ENCODE peak calls at places on chromosomes 3 and 15, in six cellular contexts. One of them, this sample, is unnamed.

GRCh38 chr3:137050281-137050680 is 92.5 kb downstream of the IL20RB start:
- DNase-seq in HCT116: no peak
- DNase-seq in activated T-helper 9 cell treated with anti-CD3 and anti-CD28 coated beads, Interleukin-2, amount 50 U/mL, for 16 hours: no peak
- DNase-seq in anterior cingulate cortex: no peak
- DNase-seq in stimulated activated CD8-positive, alpha-beta memory T cell treated with anti-CD3 and anti-CD28 coated beads, Interleukin-15, amount 100 ng/mL, for 24 hours: no peak
- DNase-seq in fibroblast of pulmonary artery: no peak
- DNase-seq in this sample: no peak

GRCh38 chr3:161672478-161672877 is 175.9 kb downstream of the OTOL1 start:
- DNase-seq in HCT116: no peak
- DNase-seq in anterior cingulate cortex: no peak
- DNase-seq in activated T-helper 9 cell treated with anti-CD3 and anti-CD28 coated beads, Interleukin-2, amount 50 U/mL, for 16 hours: no peak
- DNase-seq in fibroblast of pulmonary artery: no peak
- DNase-seq in stimulated activated CD8-positive, alpha-beta memory T cell treated with anti-CD3 and anti-CD28 coated beads, Interleukin-15, amount 100 ng/mL, for 24 hours: no peak
- DNase-seq in this sample: no peak

GRCh38 chr3:63580151-63580550 is 72.3 kb upstream of the SNTN start:
- DNase-seq in stimulated activated CD8-positive, alpha-beta memory T cell treated with anti-CD3 and anti-CD28 coated beads, Interleukin-15, amount 100 ng/mL, for 24 hours: no peak
- DNase-seq in anterior cingulate cortex: no peak
- DNase-seq in fibroblast of pulmonary artery: no peak
- DNase-seq in activated T-helper 9 cell treated with anti-CD3 and anti-CD28 coated beads, Interleukin-2, amount 50 U/mL, for 16 hours: no peak
- DNase-seq in HCT116: no peak
- DNase-seq in this sample: no peak

GRCh38 chr3:50237133-50237651 is 1.2 kb downstream of the GNAI2 start:
- DNase-seq in stimulated activated CD8-positive, alpha-beta memory T cell treated with anti-CD3 and anti-CD28 coated beads, Interleukin-15, amount 100 ng/mL, for 24 hours: no peak
- DNase-seq in activated T-helper 9 cell treated with anti-CD3 and anti-CD28 coated beads, Interleukin-2, amount 50 U/mL, for 16 hours: no peak
- DNase-seq in anterior cingulate cortex: no peak
- DNase-seq in fibroblast of pulmonary artery: peak; percentile 62
- DNase-seq in HCT116: no peak
- DNase-seq in this sample: no peak

GRCh38 chr3:12588674-12589054 is 31.8 kb downstream of the MKRN2 start:
- DNase-seq in HCT116: no peak
- DNase-seq in activated T-helper 9 cell treated with anti-CD3 and anti-CD28 coated beads, Interleukin-2, amount 50 U/mL, for 16 hours: no peak
- DNase-seq in stimulated activated CD8-positive, alpha-beta memory T cell treated with anti-CD3 and anti-CD28 coated beads, Interleukin-15, amount 100 ng/mL, for 24 hours: no peak
- DNase-seq in anterior cingulate cortex: no peak
- DNase-seq in fibroblast of pulmonary artery: no peak
- DNase-seq in this sample: no peak

GRCh38 chr3:152331018-152331541 is 62.4 kb downstream of the MBNL1 start:
- DNase-seq in anterior cingulate cortex: no peak
- DNase-seq in HCT116: peak; percentile 65
- DNase-seq in activated T-helper 9 cell treated with anti-CD3 and anti-CD28 coated beads, Interleukin-2, amount 50 U/mL, for 16 hours: no peak
- DNase-seq in fibroblast of pulmonary artery: peak; percentile 92
- DNase-seq in stimulated activated CD8-positive, alpha-beta memory T cell treated with anti-CD3 and anti-CD28 coated beads, Interleukin-15, amount 100 ng/mL, for 24 hours: no peak
- DNase-seq in this sample: no peak

GRCh38 chr15:74821790-74822158 is 4.7 kb upstream of the CPLX3 start:
- DNase-seq in activated T-helper 9 cell treated with anti-CD3 and anti-CD28 coated beads, Interleukin-2, amount 50 U/mL, for 16 hours: no peak
- DNase-seq in HCT116: no peak
- DNase-seq in fibroblast of pulmonary artery: no peak
- DNase-seq in stimulated activated CD8-positive, alpha-beta memory T cell treated with anti-CD3 and anti-CD28 coated beads, Interleukin-15, amount 100 ng/mL, for 24 hours: no peak
- DNase-seq in anterior cingulate cortex: no peak
- DNase-seq in this sample: no peak

GRCh38 chr3:129727707-129728106 is 121.2 kb upstream of the PLXND1 start:
- DNase-seq in activated T-helper 9 cell treated with anti-CD3 and anti-CD28 coated beads, Interleukin-2, amount 50 U/mL, for 16 hours: no peak
- DNase-seq in HCT116: no peak
- DNase-seq in stimulated activated CD8-positive, alpha-beta memory T cell treated with anti-CD3 and anti-CD28 coated beads, Interleukin-15, amount 100 ng/mL, for 24 hours: no peak
- DNase-seq in fibroblast of pulmonary artery: no peak
- DNase-seq in anterior cingulate cortex: no peak
- DNase-seq in this sample: no peak

GRCh38 chr3:122350814-122351418 is 25.9 kb downstream of the CSTA start:
- DNase-seq in anterior cingulate cortex: no peak
- DNase-seq in fibroblast of pulmonary artery: peak; percentile 42
- DNase-seq in stimulated activated CD8-positive, alpha-beta memory T cell treated with anti-CD3 and anti-CD28 coated beads, Interleukin-15, amount 100 ng/mL, for 24 hours: no peak
- DNase-seq in activated T-helper 9 cell treated with anti-CD3 and anti-CD28 coated beads, Interleukin-2, amount 50 U/mL, for 16 hours: no peak
- DNase-seq in HCT116: no peak
- DNase-seq in this sample: no peak

GRCh38 chr3:129623447-129624118 is 17.1 kb upstream of the PLXND1 start:
- DNase-seq in fibroblast of pulmonary artery: peak; percentile 50
- DNase-seq in anterior cingulate cortex: no peak
- DNase-seq in HCT116: no peak
- DNase-seq in stimulated activated CD8-positive, alpha-beta memory T cell treated with anti-CD3 and anti-CD28 coated beads, Interleukin-15, amount 100 ng/mL, for 24 hours: no peak
- DNase-seq in activated T-helper 9 cell treated with anti-CD3 and anti-CD28 coated beads, Interleukin-2, amount 50 U/mL, for 16 hours: no peak
- DNase-seq in this sample: no peak

GRCh38 chr15:76059320-76060097 is at the start of gene TMEM266:
- DNase-seq in activated T-helper 9 cell treated with anti-CD3 and anti-CD28 coated beads, Interleukin-2, amount 50 U/mL, for 16 hours: no peak
- DNase-seq in HCT116: no peak
- DNase-seq in anterior cingulate cortex: peak; percentile 30
- DNase-seq in stimulated activated CD8-positive, alpha-beta memory T cell treated with anti-CD3 and anti-CD28 coated beads, Interleukin-15, amount 100 ng/mL, for 24 hours: no peak
- DNase-seq in fibroblast of pulmonary artery: no peak
- DNase-seq in this sample: peak; percentile 15

GRCh38 chr15:53312707-53313106 is 446.8 kb downstream of the WDR72 start:
- DNase-seq in HCT116: no peak
- DNase-seq in stimulated activated CD8-positive, alpha-beta memory T cell treated with anti-CD3 and anti-CD28 coated beads, Interleukin-15, amount 100 ng/mL, for 24 hours: no peak
- DNase-seq in anterior cingulate cortex: no peak
- DNase-seq in fibroblast of pulmonary artery: no peak
- DNase-seq in activated T-helper 9 cell treated with anti-CD3 and anti-CD28 coated beads, Interleukin-2, amount 50 U/mL, for 16 hours: no peak
- DNase-seq in this sample: no peak

GRCh38 chr3:135150282-135150681 is 355.2 kb downstream of the EPHB1 start:
- DNase-seq in HCT116: no peak
- DNase-seq in activated T-helper 9 cell treated with anti-CD3 and anti-CD28 coated beads, Interleukin-2, amount 50 U/mL, for 16 hours: no peak
- DNase-seq in anterior cingulate cortex: no peak
- DNase-seq in stimulated activated CD8-positive, alpha-beta memory T cell treated with anti-CD3 and anti-CD28 coated beads, Interleukin-15, amount 100 ng/mL, for 24 hours: no peak
- DNase-seq in fibroblast of pulmonary artery: no peak
- DNase-seq in this sample: no peak

GRCh38 chr15:27683126-27683525 is 416.0 kb downstream of the OCA2 start:
- DNase-seq in stimulated activated CD8-positive, alpha-beta memory T cell treated with anti-CD3 and anti-CD28 coated beads, Interleukin-15, amount 100 ng/mL, for 24 hours: no peak
- DNase-seq in activated T-helper 9 cell treated with anti-CD3 and anti-CD28 coated beads, Interleukin-2, amount 50 U/mL, for 16 hours: no peak
- DNase-seq in fibroblast of pulmonary artery: no peak
- DNase-seq in anterior cingulate cortex: no peak
- DNase-seq in HCT116: no peak
- DNase-seq in this sample: no peak

GRCh38 chr15:56817266-56817665 is 84.0 kb upstream of the ZNF280D start:
- DNase-seq in fibroblast of pulmonary artery: peak; percentile 43
- DNase-seq in stimulated activated CD8-positive, alpha-beta memory T cell treated with anti-CD3 and anti-CD28 coated beads, Interleukin-15, amount 100 ng/mL, for 24 hours: no peak
- DNase-seq in HCT116: no peak
- DNase-seq in anterior cingulate cortex: no peak
- DNase-seq in activated T-helper 9 cell treated with anti-CD3 and anti-CD28 coated beads, Interleukin-2, amount 50 U/mL, for 16 hours: no peak
- DNase-seq in this sample: no peak

GRCh38 chr15:71565636-71566160 is 244.7 kb upstream of the NR2E3 start:
- DNase-seq in stimulated activated CD8-positive, alpha-beta memory T cell treated with anti-CD3 and anti-CD28 coated beads, Interleukin-15, amount 100 ng/mL, for 24 hours: no peak
- DNase-seq in anterior cingulate cortex: no peak
- DNase-seq in activated T-helper 9 cell treated with anti-CD3 and anti-CD28 coated beads, Interleukin-2, amount 50 U/mL, for 16 hours: no peak
- DNase-seq in fibroblast of pulmonary artery: no peak
- DNase-seq in HCT116: no peak
- DNase-seq in this sample: no peak

GRCh38 chr3:35184775-35185174 is 454.6 kb upstream of the ARPP21 start:
- DNase-seq in anterior cingulate cortex: no peak
- DNase-seq in fibroblast of pulmonary artery: peak; percentile 96
- DNase-seq in stimulated activated CD8-positive, alpha-beta memory T cell treated with anti-CD3 and anti-CD28 coated beads, Interleukin-15, amount 100 ng/mL, for 24 hours: no peak
- DNase-seq in HCT116: no peak
- DNase-seq in activated T-helper 9 cell treated with anti-CD3 and anti-CD28 coated beads, Interleukin-2, amount 50 U/mL, for 16 hours: no peak
- DNase-seq in this sample: no peak

GRCh38 chr3:30578479-30578878 is 27.9 kb upstream of the TGFBR2 start:
- DNase-seq in fibroblast of pulmonary artery: peak; percentile 86
- DNase-seq in HCT116: no peak
- DNase-seq in stimulated activated CD8-positive, alpha-beta memory T cell treated with anti-CD3 and anti-CD28 coated beads, Interleukin-15, amount 100 ng/mL, for 24 hours: no peak
- DNase-seq in activated T-helper 9 cell treated with anti-CD3 and anti-CD28 coated beads, Interleukin-2, amount 50 U/mL, for 16 hours: no peak
- DNase-seq in anterior cingulate cortex: no peak
- DNase-seq in this sample: no peak

GRCh38 chr3:17645074-17645698 is 97.2 kb downstream of the TBC1D5 start:
- DNase-seq in stimulated activated CD8-positive, alpha-beta memory T cell treated with anti-CD3 and anti-CD28 coated beads, Interleukin-15, amount 100 ng/mL, for 24 hours: no peak
- DNase-seq in activated T-helper 9 cell treated with anti-CD3 and anti-CD28 coated beads, Interleukin-2, amount 50 U/mL, for 16 hours: no peak
- DNase-seq in anterior cingulate cortex: no peak
- DNase-seq in HCT116: peak; percentile 43
- DNase-seq in fibroblast of pulmonary artery: peak; percentile 86
- DNase-seq in this sample: no peak

GRCh38 chr15:83504365-83504764 is 57.2 kb downstream of the SH3GL3 start:
- DNase-seq in fibroblast of pulmonary artery: no peak
- DNase-seq in activated T-helper 9 cell treated with anti-CD3 and anti-CD28 coated beads, Interleukin-2, amount 50 U/mL, for 16 hours: no peak
- DNase-seq in HCT116: no peak
- DNase-seq in stimulated activated CD8-positive, alpha-beta memory T cell treated with anti-CD3 and anti-CD28 coated beads, Interleukin-15, amount 100 ng/mL, for 24 hours: no peak
- DNase-seq in anterior cingulate cortex: no peak
- DNase-seq in this sample: no peak

GRCh38 chr15:52011711-52012144 is 7.3 kb upstream of the MAPK6 start:
- DNase-seq in stimulated activated CD8-positive, alpha-beta memory T cell treated with anti-CD3 and anti-CD28 coated beads, Interleukin-15, amount 100 ng/mL, for 24 hours: no peak
- DNase-seq in activated T-helper 9 cell treated with anti-CD3 and anti-CD28 coated beads, Interleukin-2, amount 50 U/mL, for 16 hours: no peak
- DNase-seq in HCT116: no peak
- DNase-seq in anterior cingulate cortex: no peak
- DNase-seq in fibroblast of pulmonary artery: peak; percentile 67
- DNase-seq in this sample: no peak

GRCh38 chr3:55166577-55167555 is 239.0 kb upstream of the LRTM1 start:
- DNase-seq in fibroblast of pulmonary artery: no peak
- DNase-seq in HCT116: no peak
- DNase-seq in anterior cingulate cortex: no peak
- DNase-seq in activated T-helper 9 cell treated with anti-CD3 and anti-CD28 coated beads, Interleukin-2, amount 50 U/mL, for 16 hours: no peak
- DNase-seq in stimulated activated CD8-positive, alpha-beta memory T cell treated with anti-CD3 and anti-CD28 coated beads, Interleukin-15, amount 100 ng/mL, for 24 hours: no peak
- DNase-seq in this sample: no peak

GRCh38 chr3:58347984-58348383 is 15.3 kb downstream of the PXK start:
- DNase-seq in fibroblast of pulmonary artery: no peak
- DNase-seq in HCT116: no peak
- DNase-seq in anterior cingulate cortex: no peak
- DNase-seq in activated T-helper 9 cell treated with anti-CD3 and anti-CD28 coated beads, Interleukin-2, amount 50 U/mL, for 16 hours: no peak
- DNase-seq in stimulated activated CD8-positive, alpha-beta memory T cell treated with anti-CD3 and anti-CD28 coated beads, Interleukin-15, amount 100 ng/mL, for 24 hours: no peak
- DNase-seq in this sample: no peak

GRCh38 chr3:185988816-185989175 is 51.0 kb upstream of the TRA2B start:
- DNase-seq in anterior cingulate cortex: no peak
- DNase-seq in stimulated activated CD8-positive, alpha-beta memory T cell treated with anti-CD3 and anti-CD28 coated beads, Interleukin-15, amount 100 ng/mL, for 24 hours: no peak
- DNase-seq in fibroblast of pulmonary artery: no peak
- DNase-seq in activated T-helper 9 cell treated with anti-CD3 and anti-CD28 coated beads, Interleukin-2, amount 50 U/mL, for 16 hours: no peak
- DNase-seq in HCT116: no peak
- DNase-seq in this sample: no peak

GRCh38 chr3:154334973-154335420 is 10.7 kb upstream of the DHX36 start:
- DNase-seq in stimulated activated CD8-positive, alpha-beta memory T cell treated with anti-CD3 and anti-CD28 coated beads, Interleukin-15, amount 100 ng/mL, for 24 hours: no peak
- DNase-seq in activated T-helper 9 cell treated with anti-CD3 and anti-CD28 coated beads, Interleukin-2, amount 50 U/mL, for 16 hours: no peak
- DNase-seq in fibroblast of pulmonary artery: peak; percentile 62
- DNase-seq in anterior cingulate cortex: no peak
- DNase-seq in HCT116: no peak
- DNase-seq in this sample: no peak

GRCh38 chr3:52299815-52300611 is 12.4 kb downstream of the GLYCTK start:
- DNase-seq in stimulated activated CD8-positive, alpha-beta memory T cell treated with anti-CD3 and anti-CD28 coated beads, Interleukin-15, amount 100 ng/mL, for 24 hours: no peak
- DNase-seq in activated T-helper 9 cell treated with anti-CD3 and anti-CD28 coated beads, Interleukin-2, amount 50 U/mL, for 16 hours: no peak
- DNase-seq in HCT116: no peak
- DNase-seq in anterior cingulate cortex: no peak
- DNase-seq in fibroblast of pulmonary artery: peak; percentile 48
- DNase-seq in this sample: no peak

GRCh38 chr3:10353160-10353559 is 32.2 kb upstream of the SEC13 start:
- DNase-seq in stimulated activated CD8-positive, alpha-beta memory T cell treated with anti-CD3 and anti-CD28 coated beads, Interleukin-15, amount 100 ng/mL, for 24 hours: no peak
- DNase-seq in fibroblast of pulmonary artery: no peak
- DNase-seq in anterior cingulate cortex: no peak
- DNase-seq in activated T-helper 9 cell treated with anti-CD3 and anti-CD28 coated beads, Interleukin-2, amount 50 U/mL, for 16 hours: no peak
- DNase-seq in HCT116: no peak
- DNase-seq in this sample: no peak

GRCh38 chr3:170815340-170815739 is 54.7 kb downstream of the RPL22L1 start:
- DNase-seq in HCT116: peak; percentile 29
- DNase-seq in fibroblast of pulmonary artery: no peak
- DNase-seq in anterior cingulate cortex: no peak
- DNase-seq in activated T-helper 9 cell treated with anti-CD3 and anti-CD28 coated beads, Interleukin-2, amount 50 U/mL, for 16 hours: no peak
- DNase-seq in stimulated activated CD8-positive, alpha-beta memory T cell treated with anti-CD3 and anti-CD28 coated beads, Interleukin-15, amount 100 ng/mL, for 24 hours: no peak
- DNase-seq in this sample: no peak

GRCh38 chr3:75321060-75321459 is 343.1 kb upstream of the FRG2C start:
- DNase-seq in fibroblast of pulmonary artery: no peak
- DNase-seq in anterior cingulate cortex: no peak
- DNase-seq in stimulated activated CD8-positive, alpha-beta memory T cell treated with anti-CD3 and anti-CD28 coated beads, Interleukin-15, amount 100 ng/mL, for 24 hours: no peak
- DNase-seq in HCT116: no peak
- DNase-seq in activated T-helper 9 cell treated with anti-CD3 and anti-CD28 coated beads, Interleukin-2, amount 50 U/mL, for 16 hours: no peak
- DNase-seq in this sample: no peak

GRCh38 chr15:41928637-41929620 is 35.1 kb upstream of the SPTBN5 start:
- DNase-seq in anterior cingulate cortex: no peak
- DNase-seq in HCT116: no peak
- DNase-seq in fibroblast of pulmonary artery: no peak
- DNase-seq in activated T-helper 9 cell treated with anti-CD3 and anti-CD28 coated beads, Interleukin-2, amount 50 U/mL, for 16 hours: no peak
- DNase-seq in stimulated activated CD8-positive, alpha-beta memory T cell treated with anti-CD3 and anti-CD28 coated beads, Interleukin-15, amount 100 ng/mL, for 24 hours: no peak
- DNase-seq in this sample: no peak

GRCh38 chr15:70611286-70611685 is 152.1 kb downstream of the UACA start:
- DNase-seq in stimulated activated CD8-positive, alpha-beta memory T cell treated with anti-CD3 and anti-CD28 coated beads, Interleukin-15, amount 100 ng/mL, for 24 hours: no peak
- DNase-seq in anterior cingulate cortex: no peak
- DNase-seq in activated T-helper 9 cell treated with anti-CD3 and anti-CD28 coated beads, Interleukin-2, amount 50 U/mL, for 16 hours: no peak
- DNase-seq in HCT116: no peak
- DNase-seq in fibroblast of pulmonary artery: no peak
- DNase-seq in this sample: no peak

GRCh38 chr3:42013652-42014442 is 51.9 kb upstream of the ULK4 start:
- DNase-seq in activated T-helper 9 cell treated with anti-CD3 and anti-CD28 coated beads, Interleukin-2, amount 50 U/mL, for 16 hours: peak; percentile 21
- DNase-seq in HCT116: no peak
- DNase-seq in anterior cingulate cortex: no peak
- DNase-seq in stimulated activated CD8-positive, alpha-beta memory T cell treated with anti-CD3 and anti-CD28 coated beads, Interleukin-15, amount 100 ng/mL, for 24 hours: no peak
- DNase-seq in fibroblast of pulmonary artery: no peak
- DNase-seq in this sample: peak; percentile 11

GRCh38 chr15:60121845-60122244 is 117.7 kb downstream of the FOXB1 start:
- DNase-seq in stimulated activated CD8-positive, alpha-beta memory T cell treated with anti-CD3 and anti-CD28 coated beads, Interleukin-15, amount 100 ng/mL, for 24 hours: no peak
- DNase-seq in activated T-helper 9 cell treated with anti-CD3 and anti-CD28 coated beads, Interleukin-2, amount 50 U/mL, for 16 hours: no peak
- DNase-seq in HCT116: no peak
- DNase-seq in anterior cingulate cortex: no peak
- DNase-seq in fibroblast of pulmonary artery: no peak
- DNase-seq in this sample: no peak

GRCh38 chr3:139378587-139378986 is 10.9 kb downstream of the COPB2 start:
- DNase-seq in activated T-helper 9 cell treated with anti-CD3 and anti-CD28 coated beads, Interleukin-2, amount 50 U/mL, for 16 hours: no peak
- DNase-seq in fibroblast of pulmonary artery: no peak
- DNase-seq in stimulated activated CD8-positive, alpha-beta memory T cell treated with anti-CD3 and anti-CD28 coated beads, Interleukin-15, amount 100 ng/mL, for 24 hours: no peak
- DNase-seq in anterior cingulate cortex: no peak
- DNase-seq in HCT116: no peak
- DNase-seq in this sample: no peak

GRCh38 chr3:121895121-121895520 is 920 bp downstream of the SLC15A2 start:
- DNase-seq in anterior cingulate cortex: no peak
- DNase-seq in stimulated activated CD8-positive, alpha-beta memory T cell treated with anti-CD3 and anti-CD28 coated beads, Interleukin-15, amount 100 ng/mL, for 24 hours: no peak
- DNase-seq in fibroblast of pulmonary artery: no peak
- DNase-seq in HCT116: no peak
- DNase-seq in activated T-helper 9 cell treated with anti-CD3 and anti-CD28 coated beads, Interleukin-2, amount 50 U/mL, for 16 hours: no peak
- DNase-seq in this sample: no peak

GRCh38 chr3:159074756-159075155 is 272.9 kb downstream of the MFSD1 start:
- DNase-seq in fibroblast of pulmonary artery: no peak
- DNase-seq in stimulated activated CD8-positive, alpha-beta memory T cell treated with anti-CD3 and anti-CD28 coated beads, Interleukin-15, amount 100 ng/mL, for 24 hours: no peak
- DNase-seq in HCT116: no peak
- DNase-seq in anterior cingulate cortex: no peak
- DNase-seq in activated T-helper 9 cell treated with anti-CD3 and anti-CD28 coated beads, Interleukin-2, amount 50 U/mL, for 16 hours: no peak
- DNase-seq in this sample: no peak

GRCh38 chr3:56702487-56703315 is 19.6 kb upstream of the TASOR start:
- DNase-seq in fibroblast of pulmonary artery: peak; percentile 87
- DNase-seq in anterior cingulate cortex: peak; percentile 2
- DNase-seq in stimulated activated CD8-positive, alpha-beta memory T cell treated with anti-CD3 and anti-CD28 coated beads, Interleukin-15, amount 100 ng/mL, for 24 hours: no peak
- DNase-seq in HCT116: peak; percentile 61
- DNase-seq in activated T-helper 9 cell treated with anti-CD3 and anti-CD28 coated beads, Interleukin-2, amount 50 U/mL, for 16 hours: no peak
- DNase-seq in this sample: peak; percentile 26

This sample was measured in T-helper 17 cell.